ENCODE peak calls at places on chromosome 20, in six cellular contexts. M, S, P, H, I and L are unnamed samples.

GRCh38 chr20:5504061-5504739 is 187.4 kb upstream of the PROKR2 start:
- DNase-seq in M (peak; percentile 87), S (no peak), P (peak; percentile 77), H (peak; percentile 45), I (peak; percentile 77), L (no peak)

GRCh38 chr20:62048346-62048761 is 17.3 kb downstream of the TAF4 start:
- DNase-seq in M (no peak), S (no peak), P (no peak), H (no peak), I (no peak), L (no peak)

GRCh38 chr20:1569417-1569861 is 11.9 kb upstream of the SIRPD start:
- DNase-seq in M (no peak), S (no peak), P (no peak), H (no peak), I (no peak), L (peak; percentile 93)

GRCh38 chr20:13638162-13638495 is 603 bp downstream of the TASP1 start:
- DNase-seq in M (no peak), S (peak; percentile 58), P (no peak), H (no peak), I (no peak), L (no peak)

GRCh38 chr20:8127553-8128255 is 4.4 kb upstream of the PLCB1 start:
- DNase-seq in M (no peak), S (no peak), P (no peak), H (no peak), I (no peak), L (no peak)

GRCh38 chr20:6703047-6703446 is 64.4 kb upstream of the BMP2 start:
- DNase-seq in M (no peak), S (no peak), P (no peak), H (no peak), I (no peak), L (no peak)

GRCh38 chr20:63017826-63018411 is 11.2 kb upstream of the BHLHE23 start:
- DNase-seq in M (no peak), S (no peak), P (no peak), H (no peak), I (peak; percentile 10), L (no peak)

GRCh38 chr20:35451295-35451694 is 4.1 kb upstream of the CEP250 start:
- DNase-seq in M (no peak), S (no peak), P (no peak), H (no peak), I (no peak), L (peak; percentile 89)

GRCh38 chr20:62900052-62900691 is 26.1 kb downstream of the DIDO1 start:
- DNase-seq in M (no peak), S (peak; percentile 88), P (peak; percentile 82), H (peak; percentile 76), I (peak; percentile 64), L (no peak)

GRCh38 chr20:62355527-62356142 is 11.5 kb downstream of the LAMA5 start:
- DNase-seq in M (no peak), S (peak; percentile 71), P (peak; percentile 59), H (no peak), I (peak; percentile 73), L (no peak)

GRCh38 chr20:11277170-11277569 is 603.4 kb upstream of the JAG1 start:
- DNase-seq in M (no peak), S (no peak), P (no peak), H (no peak), I (no peak), L (no peak)

GRCh38 chr20:32971703-32972161 is 32.5 kb downstream of the SUN5 start:
- DNase-seq in M (peak; percentile 24), S (no peak), P (no peak), H (no peak), I (no peak), L (no peak)

GRCh38 chr20:46371656-46372055 is 34.8 kb downstream of the ELMO2 start:
- DNase-seq in M (no peak), S (no peak), P (no peak), H (no peak), I (no peak), L (no peak)

GRCh38 chr20:46364670-46365482 is 41.5 kb downstream of the ELMO2 start:
- DNase-seq in M (no peak), S (no peak), P (no peak), H (peak; percentile 48), I (no peak), L (no peak)

GRCh38 chr20:46491354-46491753 is 22.0 kb downstream of the ZNF334 start:
- DNase-seq in M (no peak), S (no peak), P (no peak), H (no peak), I (no peak), L (no peak)

GRCh38 chr20:62203378-62204030 is 16.6 kb downstream of the HRH3 start:
- DNase-seq in M (no peak), S (no peak), P (no peak), H (no peak), I (no peak), L (no peak)

GRCh38 chr20:48717095-48717958 is 110.5 kb downstream of the PREX1 start:
- DNase-seq in M (no peak), S (no peak), P (no peak), H (no peak), I (no peak), L (no peak)

GRCh38 chr20:35004051-35004725 is 48.5 kb downstream of the MYH7B start:
- DNase-seq in M (no peak), S (no peak), P (no peak), H (no peak), I (peak; percentile 10), L (no peak)

GRCh38 chr20:17896247-17896723 is 72.3 kb downstream of the SNX5 start:
- DNase-seq in M (no peak), S (no peak), P (no peak), H (no peak), I (no peak), L (no peak)

GRCh38 chr20:54981181-54981580 is 505.8 kb downstream of the DOK5 start:
- DNase-seq in M (no peak), S (no peak), P (no peak), H (no peak), I (no peak), L (no peak)

GRCh38 chr20:16842721-16843120 is 94.6 kb downstream of the OTOR start:
- DNase-seq in M (no peak), S (no peak), P (no peak), H (no peak), I (no peak), L (no peak)

GRCh38 chr20:33696448-33696847 is 10.3 kb upstream of the E2F1 start:
- DNase-seq in M (no peak), S (no peak), P (no peak), H (no peak), I (no peak), L (no peak)

GRCh38 chr20:1121439-1121838 is 3.0 kb downstream of the PSMF1 start:
- DNase-seq in M (no peak), S (no peak), P (no peak), H (no peak), I (no peak), L (no peak)

GRCh38 chr20:13222319-13222716 is 1.2 kb downstream of the ISM1 start:
- DNase-seq in M (no peak), S (peak; percentile 6), P (no peak), H (no peak), I (no peak), L (no peak)

GRCh38 chr20:48921168-48921882 is at the start of gene ARFGEF2:
- DNase-seq in M (peak; percentile 93), S (peak; percentile 97), P (peak; percentile 96), H (peak; percentile 73), I (peak; percentile 91), L (peak; percentile 26)

GRCh38 chr20:8097307-8097706 is 34.8 kb upstream of the PLCB1 start:
- DNase-seq in M (no peak), S (no peak), P (no peak), H (no peak), I (no peak), L (no peak)

GRCh38 chr20:31870703-31871601 is 518 bp downstream of the TTLL9 start:
- DNase-seq in M (no peak), S (no peak), P (no peak), H (no peak), I (no peak), L (no peak)

GRCh38 chr20:57577679-57578475 is 17.0 kb downstream of the PCK1 start:
- DNase-seq in M (no peak), S (no peak), P (no peak), H (no peak), I (no peak), L (no peak)
- H3K27ac ChIP-seq in M (no peak overlapping the region), S (no peak overlapping the region), P (no peak overlapping the region), H (no peak overlapping the region), I (no peak overlapping the region), L (no peak overlapping the region)

GRCh38 chr20:4009305-4009704 is 6.1 kb downstream of the RNF24 start:
- DNase-seq in M (no peak), S (no peak), P (no peak), H (no peak), I (no peak), L (no peak)
- H3K27ac ChIP-seq in M (no peak overlapping the region), S (no peak overlapping the region), P (no peak overlapping the region), H (no peak overlapping the region), I (no peak overlapping the region), L (no peak overlapping the region)

DNA sequence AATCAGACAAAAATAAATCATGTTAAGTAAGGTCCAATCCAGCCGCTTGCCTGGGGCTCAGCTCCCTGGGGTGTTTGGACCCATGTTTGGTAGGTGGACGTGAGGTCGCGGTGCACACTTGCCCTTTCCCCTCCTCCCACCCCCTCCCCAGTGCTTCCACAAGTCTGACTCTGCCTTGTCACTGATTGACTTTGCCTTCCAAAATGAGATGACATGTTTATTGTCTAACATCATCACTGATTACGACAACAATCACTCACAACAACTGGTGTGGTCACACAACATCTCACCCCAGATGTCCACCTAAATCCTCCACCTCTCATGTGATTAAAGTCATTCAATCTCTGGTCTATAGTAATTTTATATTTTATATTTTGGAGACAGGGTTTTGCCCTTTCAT is 56.2 kb downstream of the RIN2 start:
- DNase-seq in M (no peak), S (no peak), P (no peak), H (peak; percentile 31), I (no peak), L (no peak)
- H3K27ac ChIP-seq in M (peak overlapping the region; percentile 36), S (no peak overlapping the region), P (peak overlapping the region; percentile 3), H (peak overlapping the region; percentile 97), I (peak overlapping the region; percentile 82), L (peak overlapping the region; percentile 96)

GRCh38 chr20:40954521-40955165 is 74.0 kb upstream of the TOP1 start:
- DNase-seq in M (no peak), S (no peak), P (no peak), H (no peak), I (no peak), L (no peak)

GRCh38 chr20:40955326-40955725 is 73.3 kb upstream of the TOP1 start:
- DNase-seq in M (no peak), S (no peak), P (no peak), H (no peak), I (no peak), L (no peak)

GRCh38 chr20:40958598-40958997 is 70.0 kb upstream of the TOP1 start:
- DNase-seq in M (no peak), S (no peak), P (no peak), H (no peak), I (no peak), L (no peak)

GRCh38 chr20:40956926-40957760 is 71.5 kb upstream of the TOP1 start:
- DNase-seq in M (no peak), S (no peak), P (no peak), H (no peak), I (no peak), L (no peak)

DNA sequence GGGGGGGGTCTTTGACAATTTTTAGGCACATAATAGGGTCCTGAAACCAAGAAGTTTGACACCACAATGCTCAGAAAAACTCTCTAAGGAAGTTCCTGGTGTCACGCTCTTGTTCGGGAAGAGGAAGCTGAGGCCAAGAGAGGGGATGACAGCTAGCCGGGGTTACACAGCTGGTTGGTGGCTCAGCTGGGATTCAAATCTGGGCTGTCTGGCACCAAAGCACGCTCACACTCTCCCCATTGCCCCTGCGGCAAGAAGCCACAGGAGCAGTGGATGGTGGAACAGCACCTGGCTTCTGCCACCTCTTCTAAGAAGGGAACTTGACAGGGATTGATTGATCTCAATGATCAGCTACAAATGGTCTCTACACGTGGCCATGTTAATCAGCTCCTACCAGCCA is 72.1 kb upstream of the TOP1 start:
- DNase-seq in M (no peak), S (no peak), P (no peak), H (no peak), I (no peak), L (no peak)
- H3K27ac ChIP-seq in M (no peak overlapping the region), S (no peak overlapping the region), P (no peak overlapping the region), H (no peak overlapping the region), I (no peak overlapping the region), L (no peak overlapping the region)